ENCODE peak calls at places on chromosomes 4 and X, in four cellular contexts. V, I, F and C are unnamed samples.

GRCh38 chrX:26511621-26512363 is 295.8 kb downstream of the MAGEB5 start:
- DNase-seq in V (no peak), F (no peak), I (no peak), C (no peak)

GRCh38 chr4:13413719-13414437 is 70.3 kb downstream of the RAB28 start:
- DNase-seq in V (no peak), I (no peak), F (no peak), C (no peak)

GRCh38 chr4:68904786-68905185 is 46.8 kb downstream of the UGT2A3 start:
- DNase-seq in V (no peak), I (peak; percentile 28), F (no peak), C (peak; percentile 52)

GRCh38 chrX:132576945-132577344 is 88.1 kb upstream of the MBNL3 start:
- DNase-seq in F (no peak), I (no peak), V (no peak), C (no peak)

GRCh38 chrX:110318664-110318968 is 731 bp upstream of the AMMECR1 start:
- DNase-seq in I (no peak), V (no peak), F (no peak), C (no peak)

GRCh38 chrX:40831750-40832149 is 96.4 kb upstream of the MED14 start:
- DNase-seq in F (no peak), I (no peak), V (no peak), C (no peak)

GRCh38 chr4:910366-911091 is 21.6 kb downstream of the GAK start:
- DNase-seq in V (no peak), I (no peak), F (peak; percentile 48), C (peak; percentile 38)

GRCh38 chr4:24778427-24779225 is 16.7 kb upstream of the SOD3 start:
- DNase-seq in V (peak; percentile 46), F (no peak), I (peak; percentile 66), C (peak; percentile 52)

GRCh38 chrX:8988456-8988855 is 45.5 kb downstream of the FAM9B start:
- DNase-seq in F (no peak), I (peak; percentile 51), V (no peak), C (no peak)

GRCh38 chr4:84632092-84632491 is 49.2 kb downstream of the CDS1 start:
- DNase-seq in I (no peak), V (no peak), F (no peak), C (no peak)

GRCh38 chrX:21741869-21742701 is 15.8 kb downstream of the SMPX start:
- DNase-seq in I (no peak), F (no peak), V (no peak), C (no peak)

GRCh38 chrX:74535211-74535621 is 79.2 kb downstream of the RLIM start:
- DNase-seq in I (peak; percentile 62), F (no peak), V (no peak), C (peak; percentile 52)

GRCh38 chr4:106329027-106329618 is 12.8 kb downstream of the AIMP1 start:
- DNase-seq in F (no peak), V (no peak), I (peak; percentile 50), C (no peak)

GRCh38 chr4:168514249-168514852 is 17.5 kb downstream of the PALLD start:
- DNase-seq in V (no peak), I (peak; percentile 67), F (no peak), C (no peak)

GRCh38 chrX:47447607-47448006 is 35.4 kb downstream of the ZNF41 start:
- DNase-seq in V (no peak), F (no peak), I (no peak), C (no peak)

GRCh38 chrX:40096395-40097091 is 1.2 kb downstream of the BCOR start:
- DNase-seq in F (peak; percentile 81), V (no peak), I (peak; percentile 68), C (peak; percentile 69)

GRCh38 chr4:187017156-187017555 is 293.5 kb upstream of the FAT1 start:
- DNase-seq in V (no peak), F (no peak), I (no peak), C (no peak)

GRCh38 chrX:46683023-46683422 is 75.9 kb downstream of the SLC9A7 start:
- DNase-seq in I (no peak), F (no peak), V (no peak), C (no peak)

DNA sequence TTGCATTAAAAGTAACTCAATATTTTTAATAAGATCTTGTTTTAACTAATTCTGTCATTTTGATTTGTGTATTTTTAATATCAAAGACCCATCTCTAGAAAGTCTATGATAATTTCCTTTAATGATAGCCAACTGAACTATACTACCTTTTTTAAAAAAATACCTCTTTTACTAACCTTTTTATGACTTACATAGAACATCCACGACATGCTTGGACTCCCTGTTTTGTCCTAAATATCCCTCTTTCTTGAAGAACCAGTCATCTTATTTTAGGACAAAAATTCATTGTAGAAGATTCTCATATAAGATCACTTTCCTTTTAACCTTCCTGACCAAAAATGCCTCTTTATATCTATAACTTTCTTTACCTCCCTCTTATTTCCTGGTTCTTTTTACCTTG is 76.8 kb upstream of the GC start:
- DNase-seq in V (no peak), I (no peak), F (no peak), C (no peak)
- H3K9me3 ChIP-seq in V (no peaks in the 10 kb centered on the region), I (peaks cover 8% of the 10 kb centered on the region), F (peaks cover 5% of the 10 kb centered on the region), C (peaks cover 5% of the 10 kb centered on the region)

GRCh38 chr4:158995963-158996362 is 106.9 kb upstream of the RAPGEF2 start:
- DNase-seq in V (no peak), I (no peak), F (no peak), C (no peak)

GRCh38 chr4:158996669-158997074 is 106.2 kb upstream of the RAPGEF2 start:
- DNase-seq in F (no peak), V (no peak), I (peak; percentile 34), C (no peak)

GRCh38 chr4:158993895-158994294 is 109.0 kb upstream of the RAPGEF2 start:
- DNase-seq in I (no peak), V (no peak), F (no peak), C (no peak)

GRCh38 chr4:158997660-158998349 is 105.1 kb upstream of the RAPGEF2 start:
- DNase-seq in F (no peak), I (no peak), V (no peak), C (no peak)

GRCh38 chr4:158995040-158995439 is 107.8 kb upstream of the RAPGEF2 start:
- DNase-seq in I (no peak), F (no peak), V (no peak), C (no peak)
- H3K27ac ChIP-seq in I (no peak overlapping the region), F (no peak overlapping the region), V (no peak overlapping the region), C (no peak overlapping the region)

DNA sequence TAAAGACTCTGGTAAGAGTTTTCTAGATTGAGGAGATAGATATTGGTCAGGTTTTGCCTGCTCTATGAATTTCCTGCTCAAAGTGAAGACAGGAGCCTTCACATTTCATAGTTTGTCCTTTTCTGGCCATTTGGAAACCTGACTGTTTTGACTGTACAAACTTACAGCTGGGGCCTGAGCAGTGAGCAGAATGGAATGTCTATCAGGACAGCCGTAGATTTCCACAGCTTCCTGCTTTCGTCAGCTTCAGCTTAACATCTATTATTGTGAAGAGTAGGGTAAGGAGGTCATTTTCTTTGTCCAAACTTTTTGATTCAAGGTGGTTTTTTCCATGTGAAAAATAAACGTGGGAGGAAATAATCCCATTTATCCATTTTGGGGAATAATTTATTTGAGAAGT is 124.3 kb upstream of the DIPK2B start:
- DNase-seq in V (no peak), F (no peak), I (no peak), C (no peak)
- H3K9me3 ChIP-seq in V (no peaks in the 10 kb centered on the region), F (no peaks in the 10 kb centered on the region), I (no peaks in the 10 kb centered on the region), C (no peaks in the 10 kb centered on the region)

GRCh38 chr4:26196567-26196966 is 124.2 kb upstream of the RBPJ start:
- DNase-seq in V (no peak), I (no peak), F (no peak), C (no peak)
- H3K27ac ChIP-seq in V (no peak overlapping the region), I (no peak overlapping the region), F (no peak overlapping the region), C (no peak overlapping the region)

DNA sequence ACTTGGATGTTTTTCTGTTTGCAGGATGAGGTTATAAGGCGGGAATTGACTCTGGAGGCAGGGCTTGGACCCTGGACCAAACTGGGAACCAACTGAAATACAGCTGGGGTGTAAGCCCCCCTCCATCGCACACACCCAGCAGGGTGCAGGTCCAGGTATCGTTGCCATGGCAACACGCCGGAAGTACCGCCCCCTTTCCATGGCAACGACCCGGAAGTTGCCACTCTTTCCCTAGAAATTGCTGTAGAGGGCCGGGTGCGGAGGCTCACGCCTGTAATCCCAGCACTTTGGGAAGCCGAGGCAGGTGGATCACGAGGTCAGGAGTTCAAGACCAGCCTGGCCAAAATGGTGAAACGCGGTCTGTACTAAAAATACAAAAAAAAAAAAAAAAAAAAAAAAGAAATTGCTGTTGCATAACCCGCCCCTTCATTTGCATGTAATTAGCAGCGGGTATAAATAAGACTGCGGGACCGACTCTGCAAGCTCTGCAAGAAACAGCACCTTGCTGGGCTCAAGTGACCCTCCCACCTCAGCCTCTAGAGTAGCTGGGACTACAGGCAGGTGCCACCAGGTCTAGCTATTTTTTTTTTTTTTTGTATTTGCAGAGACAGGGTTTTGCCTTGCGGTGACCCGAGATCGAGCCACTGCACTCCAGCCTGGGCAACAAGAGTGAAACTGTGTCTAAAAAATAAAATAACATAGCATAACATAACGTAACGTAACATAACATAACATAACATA is 139.6 kb downstream of the CRLF2 start:
- DNase-seq in V (no peak), F (peak; percentile 40), I (no peak), C (no peak)
- H3K9me3 ChIP-seq in V (no peaks in the 10 kb centered on the region), F (no peaks in the 10 kb centered on the region), I (no peaks in the 10 kb centered on the region), C (no peaks in the 10 kb centered on the region)

DNA sequence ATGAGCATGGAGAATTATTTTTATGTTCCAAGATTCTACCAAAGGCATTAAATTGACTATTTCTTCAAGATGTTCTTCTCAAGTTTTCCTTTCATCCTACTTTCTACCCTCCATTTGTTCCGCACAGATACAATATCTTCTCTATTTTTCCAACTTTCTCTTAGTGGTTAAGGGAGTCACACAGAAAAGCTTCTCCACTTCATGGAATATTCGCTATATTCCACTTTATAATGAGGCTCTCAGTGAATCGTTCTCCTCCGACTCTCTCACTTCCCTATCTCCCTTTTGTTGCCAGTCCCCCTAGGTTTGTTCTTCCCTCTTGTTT is 1.3 kb downstream of the SH3D19 start:
- DNase-seq in V (no peak), I (no peak), F (no peak), C (no peak)
- H3K27ac ChIP-seq in V (peak overlapping the region; percentile 90), I (peak overlapping the region; percentile 96), F (peak overlapping the region; percentile 86), C (peak overlapping the region; percentile 91)

DNA sequence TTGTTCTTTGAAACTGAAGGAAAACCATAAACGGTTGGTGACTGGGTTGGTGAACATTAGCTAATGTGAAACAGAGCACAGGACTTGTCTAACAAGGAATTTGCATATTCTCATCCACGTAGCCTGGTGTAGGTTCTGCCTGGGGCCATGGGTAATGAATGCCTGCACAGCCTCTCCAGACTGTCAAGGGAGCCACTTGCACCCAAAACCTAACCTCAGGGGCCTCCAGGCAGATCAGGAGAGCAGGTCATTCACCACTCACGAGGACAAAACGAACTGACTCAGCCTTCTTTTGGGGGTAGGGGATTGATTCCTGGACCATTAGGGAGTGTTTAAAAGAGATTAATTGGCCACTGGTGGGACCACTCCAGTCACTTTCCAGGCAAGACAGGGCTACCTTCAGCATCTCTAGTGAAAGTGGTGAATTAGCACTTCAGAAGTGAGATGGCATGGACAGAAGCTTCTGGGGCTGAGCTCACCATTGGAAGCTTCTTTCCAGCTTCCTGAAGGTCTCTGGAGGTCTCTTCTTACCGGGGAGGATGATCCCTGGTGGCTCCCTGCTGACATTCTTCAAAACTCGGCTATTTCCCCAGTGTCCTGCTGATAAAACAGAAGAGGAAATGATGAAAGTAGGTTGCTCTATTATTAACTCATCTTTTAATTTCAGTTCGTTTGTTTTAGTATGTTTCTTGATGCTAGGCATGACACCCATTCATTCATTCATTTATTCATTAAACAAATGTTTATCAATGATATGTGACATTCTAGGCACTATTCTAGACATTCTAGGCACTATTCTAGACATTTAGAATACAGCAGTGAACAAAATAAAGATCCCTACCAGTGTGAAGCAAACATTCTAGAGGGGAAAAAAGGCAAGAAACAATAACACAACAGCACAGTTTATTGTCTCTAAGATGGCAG is 104.5 kb upstream of the LNX1 start:
- DNase-seq in V (no peak), F (no peak), I (no peak), C (no peak)
- H3K9me3 ChIP-seq in V (no peaks in the 10 kb centered on the region), F (no peaks in the 10 kb centered on the region), I (no peaks in the 10 kb centered on the region), C (no peaks in the 10 kb centered on the region)